ENCODE peak calls at places on chromosomes 2 and 18, in ten cellular contexts. E, T, Q, B, U, I, J, A, L and G are unnamed samples.

GRCh38 chr2:9313443-9313842 is 106.8 kb downstream of the ASAP2 start:
- DNase-seq in J (no peak), T (no peak), E (no peak), U (no peak), L (no peak), B (no peak), I (no peak), A (no peak), Q (no peak), G (no peak)

GRCh38 chr2:46431481-46432235 is 47.7 kb upstream of the TMEM247 start:
- DNase-seq in Q (no peak), A (peak; percentile 51), T (no peak), L (no peak), I (no peak), J (peak; percentile 68), E (no peak), B (no peak), U (no peak), G (no peak)

GRCh38 chr2:65548571-65549261 is 116.3 kb upstream of the SPRED2 start:
- DNase-seq in T (no peak), B (no peak), Q (no peak), I (no peak), L (no peak), U (no peak), E (no peak), A (no peak), J (peak; percentile 58), G (no peak)

GRCh38 chr2:191222507-191222906 is 22.7 kb upstream of the MYO1B start:
- DNase-seq in J (peak; percentile 66), Q (no peak), E (no peak), T (no peak), I (no peak), L (no peak), U (no peak), B (no peak), A (peak; percentile 87), G (no peak)

GRCh38 chr2:120508581-120509041 is 162.7 kb downstream of the INHBB start:
- DNase-seq in U (no peak), I (no peak), E (no peak), J (peak; percentile 43), B (no peak), L (peak; percentile 77), A (no peak), Q (no peak), T (no peak), G (no peak)

GRCh38 chr2:173235947-173236803 is 118.5 kb upstream of the CDCA7 start:
- DNase-seq in B (no peak), U (no peak), I (no peak), L (peak; percentile 5), A (no peak), T (no peak), Q (no peak), E (no peak), J (no peak), G (no peak)

GRCh38 chr18:57843403-57843802 is 40.3 kb upstream of the ATP8B1 start:
- DNase-seq in Q (no peak), T (no peak), A (no peak), J (no peak), L (no peak), U (peak; percentile 45), I (no peak), E (no peak), B (no peak), G (no peak)

GRCh38 chr2:225008935-225009334 is 33.3 kb downstream of the DOCK10 start:
- DNase-seq in Q (no peak), U (no peak), B (no peak), L (peak; percentile 23), T (no peak), J (peak; percentile 29), E (no peak), A (no peak), I (no peak), G (no peak)

GRCh38 chr18:62329676-62330454 is 4.8 kb downstream of the TNFRSF11A start:
- DNase-seq in J (peak; percentile 92), U (no peak), E (no peak), L (peak; percentile 53), B (no peak), T (peak; percentile 55), A (peak; percentile 63), I (no peak), Q (no peak), G (no peak)

GRCh38 chr18:28716321-28716720 is 539.4 kb upstream of the CDH2 start:
- DNase-seq in B (no peak), Q (no peak), J (no peak), L (no peak), E (no peak), A (no peak), T (no peak), I (no peak), U (peak; percentile 19), G (no peak)

GRCh38 chr2:60958800-60959199 is 58.7 kb upstream of the PEX13 start:
- DNase-seq in U (no peak), T (no peak), Q (no peak), I (no peak), L (peak; percentile 53), E (no peak), J (peak; percentile 68), B (no peak), A (peak; percentile 64), G (no peak)

GRCh38 chr2:177078416-177078815 is 134.2 kb upstream of the HNRNPA3 start:
- DNase-seq in E (no peak), J (peak; percentile 73), T (no peak), L (peak; percentile 14), B (peak; percentile 12), I (no peak), A (peak; percentile 30), Q (no peak), U (no peak), G (no peak)

GRCh38 chr2:127589876-127590275 is 54.4 kb downstream of the MYO7B start:
- DNase-seq in A (no peak), L (no peak), T (no peak), Q (no peak), I (peak; percentile 52), E (no peak), U (no peak), J (no peak), B (no peak), G (peak; percentile 11)

GRCh38 chr2:3902131-3902530 is 198.8 kb downstream of the DCDC2C start:
- DNase-seq in B (no peak), E (no peak), I (no peak), J (no peak), Q (no peak), T (no peak), A (no peak), U (no peak), L (no peak), G (no peak)

GRCh38 chr2:207008105-207008990 is 69.0 kb downstream of the CPO start:
- DNase-seq in U (no peak), I (no peak), Q (no peak), J (peak; percentile 72), B (no peak), L (peak; percentile 26), T (no peak), A (peak; percentile 69), E (no peak), G (no peak)